ENCODE peak calls at places on chromosomes 11 and 22, in seven cellular contexts. X is lower lobe of right lung; Z is neural progenitor cell; G is MM.1S; L is CD8-positive, alpha-beta memory T cell; U is left ventricle myocardium inferior; M is hepatocyte. Q is an unnamed sample.

GRCh38 chr11:91538065-91538464 is 686.6 kb upstream of the FAT3 start:
- DNase-seq in L (no peak), Z (no peak), X (no peak), U (no peak), G (no peak), M (no peak), Q (no peak)

GRCh38 chr11:64150481-64151239 is 15.3 kb downstream of the MACROD1 start:
- DNase-seq in G (no peak), L (no peak), M (no peak), Z (no peak), U (peak), X (no peak), Q (no peak)

GRCh38 chr11:100849914-100850235 is 162.8 kb downstream of the ARHGAP42 start:
- DNase-seq in Z (no peak), X (no peak), U (no peak), M (no peak), L (no peak), G (no peak), Q (no peak)

GRCh38 chr22:47556473-47556872 is 794.0 kb downstream of the TBC1D22A start:
- DNase-seq in M (no peak), Z (no peak), L (no peak), X (no peak), U (no peak), G (no peak), Q (no peak)

GRCh38 chr22:36352775-36353507 is 34.8 kb downstream of the MYH9 start:
- DNase-seq in L (no peak), Z (peak), M (peak), U (peak), G (no peak), X (peak), Q (peak)

GRCh38 chr22:40954095-40954494 is 2.9 kb downstream of the RBX1 start:
- DNase-seq in G (no peak), M (no peak), Z (no peak), U (no peak), L (no peak), X (no peak), Q (no peak)

GRCh38 chr11:58505849-58506248 is 2.1 kb downstream of the OR5B21 start:
- DNase-seq in U (no peak), G (no peak), M (no peak), X (no peak), L (no peak), Z (no peak), Q (no peak)

GRCh38 chr11:10310301-10310841 is 5.5 kb downstream of the ADM start:
- DNase-seq in L (no peak), Z (no peak), M (no peak), G (peak), X (no peak), U (no peak), Q (no peak)

GRCh38 chr11:132742929-132743328 is 789.4 kb downstream of the OPCML start:
- DNase-seq in L (no peak), U (no peak), Z (no peak), G (no peak), X (no peak), M (no peak), Q (no peak)

GRCh38 chr11:65132988-65133700 is 1.2 kb downstream of the SYVN1 start:
- DNase-seq in M (peak), L (peak), Z (peak), X (peak), U (no peak), G (peak), Q (no peak)

GRCh38 chr11:73804712-73805111 is 17.0 kb downstream of the MRPL48 start:
- DNase-seq in L (no peak), Z (no peak), M (no peak), U (no peak), G (no peak), X (no peak), Q (no peak)

GRCh38 chr11:130677486-130678153 is 229.2 kb downstream of the ADAMTS15 start:
- DNase-seq in X (no peak), G (no peak), M (peak), L (no peak), U (peak), Z (peak), Q (peak)

GRCh38 chr11:64007629-64008282 is 21.5 kb downstream of the OTUB1 start:
- DNase-seq in X (peak), U (peak), L (no peak), G (no peak), M (peak), Z (peak), Q (peak)

GRCh38 chr11:69125861-69126260 is 29.9 kb upstream of the SMIM38 start:
- DNase-seq in X (no peak), U (no peak), G (no peak), L (no peak), M (no peak), Z (no peak), Q (no peak)

GRCh38 chr11:102323542-102324261 is 6.4 kb downstream of the BIRC3 start:
- DNase-seq in L (no peak), U (no peak), G (no peak), M (no peak), X (no peak), Z (no peak), Q (no peak)

GRCh38 chr22:28198692-28199091 is 279.6 kb upstream of the PITPNB start:
- DNase-seq in U (no peak), L (no peak), Z (no peak), X (no peak), M (no peak), G (no peak), Q (no peak)

GRCh38 chr11:11538277-11538960 is 83.4 kb downstream of the GALNT18 start:
- DNase-seq in X (no peak), Z (no peak), U (peak), L (no peak), G (no peak), M (peak), Q (peak)
- H3K27ac ChIP-seq in X (peak), Z (no peak), U (peak), L (no peak), G (no peak), M (no peak), Q (peak)

GRCh38 chr11:126384449-126385070 is 29.1 kb downstream of the ST3GAL4 start:
- DNase-seq in L (no peak), G (no peak), U (peak), M (no peak), X (no peak), Z (no peak), Q (no peak)
- H3K27ac ChIP-seq in L (no peak), G (no peak), U (no peak), M (no peak), X (no peak), Z (no peak), Q (no peak)

GRCh38 chr11:12893787-12894672 is 115.1 kb upstream of the RASSF10 start:
- DNase-seq in U (peak), G (peak), M (peak), Z (peak), L (peak), X (peak), Q (peak)
- H3K27ac ChIP-seq in U (peak), G (no peak), M (no peak), Z (peak), L (no peak), X (no peak), Q (no peak)

GRCh38 chr11:19666951-19667350 is 45.7 kb upstream of the NAV2 start:
- DNase-seq in Z (no peak), L (no peak), U (no peak), M (no peak), X (no peak), G (no peak), Q (no peak)
- H3K27ac ChIP-seq in Z (no peak), L (no peak), U (no peak), M (no peak), X (no peak), G (no peak), Q (no peak)

Q was measured in SJCRH30.